ENCODE peak calls at places on chromosomes 6 and 20, in nine cellular contexts. D is left cardiac atrium; N is SW 1271; J is H7; A is astrocyte of the spinal cord; H is activated naive CD8-positive, alpha-beta T cell treated with anti-CD3 and anti-CD28 coated beads, Interleukin-2, amount 50 U/mL, for 24 hours; O is NCI-H1092; Y is skeletal muscle cell; U is NB4. M is an unnamed sample.

GRCh38 chr20:19775353-19776201 is 17.5 kb downstream of the RIN2 start:
- DNase-seq in D (no peak), N (no peak), J (no peak), A (no peak), H (no peak), O (no peak), Y (no peak), U (no peak), M (no peak)

GRCh38 chr20:58017237-58017969 is 211.1 kb downstream of the ANKRD60 start:
- DNase-seq in D (no peak), N (peak), J (no peak), A (peak), H (no peak), O (no peak), Y (no peak), U (peak), M (peak)

GRCh38 chr6:22008248-22008836 is 288.5 kb downstream of the PRL start:
- DNase-seq in D (no peak), N (no peak), J (no peak), A (no peak), H (no peak), O (no peak), Y (no peak), U (no peak), M (no peak)

GRCh38 chr6:1473598-1473997 is 84.2 kb downstream of the FOXF2 start:
- DNase-seq in D (no peak), N (no peak), J (no peak), A (no peak), H (no peak), O (no peak), Y (no peak), U (no peak), M (no peak)

GRCh38 chr20:34579936-34580587 is 21.5 kb downstream of the MAP1LC3A start:
- DNase-seq in D (no peak), N (no peak), J (no peak), A (peak), H (no peak), O (no peak), Y (no peak), U (peak), M (peak)

GRCh38 chr20:11143481-11143880 is 469.7 kb upstream of the JAG1 start:
- DNase-seq in D (no peak), N (no peak), J (no peak), A (no peak), H (no peak), O (no peak), Y (peak), U (no peak), M (no peak)

GRCh38 chr6:134416501-134417154 is 98.7 kb upstream of the SGK1 start:
- DNase-seq in D (no peak), N (peak), J (no peak), A (peak), H (no peak), O (no peak), Y (no peak), U (no peak), M (no peak)

GRCh38 chr6:5481024-5481423 is 219.7 kb downstream of the FARS2 start:
- DNase-seq in D (peak), N (no peak), J (no peak), A (no peak), H (no peak), O (peak), Y (no peak), U (no peak), M (no peak)

GRCh38 chr20:23609486-23610109 is 3.9 kb upstream of the CST9 start:
- DNase-seq in D (no peak), N (no peak), J (no peak), A (no peak), H (no peak), O (no peak), Y (no peak), U (no peak), M (no peak)

GRCh38 chr6:41836660-41837052 is 49.2 kb downstream of the TOMM6 start:
- DNase-seq in D (no peak), N (no peak), J (no peak), A (no peak), H (no peak), O (no peak), Y (peak), U (no peak), M (no peak)

GRCh38 chr6:157045831-157046454 is 268.8 kb downstream of the ARID1B start:
- DNase-seq in D (no peak), N (peak), J (peak), A (peak), H (no peak), O (no peak), Y (no peak), U (no peak), M (peak)

GRCh38 chr6:82801083-82801482 is 264.6 kb downstream of the UBE3D start:
- DNase-seq in D (no peak), N (no peak), J (no peak), A (no peak), H (no peak), O (no peak), Y (no peak), U (no peak), M (no peak)

GRCh38 chr6:134757911-134758361 is 192.0 kb downstream of the ALDH8A1 start:
- DNase-seq in D (no peak), N (no peak), J (no peak), A (no peak), H (no peak), O (no peak), Y (no peak), U (peak), M (no peak)

GRCh38 chr6:44593539-44593944 is 206.0 kb downstream of the CDC5L start:
- DNase-seq in D (peak), N (peak), J (peak), A (peak), H (peak), O (peak), Y (peak), U (peak), M (peak)

GRCh38 chr6:21200056-21200870 is 393.3 kb upstream of the SOX4 start:
- DNase-seq in D (no peak), N (no peak), J (peak), A (no peak), H (no peak), O (no peak), Y (no peak), U (no peak), M (no peak)

GRCh38 chr6:20119446-20119845 is 92.8 kb downstream of the MBOAT1 start:
- DNase-seq in D (no peak), N (no peak), J (no peak), A (no peak), H (no peak), O (no peak), Y (no peak), U (no peak), M (no peak)

GRCh38 chr6:104320896-104321295 is 538.8 kb downstream of the HACE1 start:
- DNase-seq in D (no peak), N (no peak), J (no peak), A (no peak), H (no peak), O (no peak), Y (no peak), U (no peak), M (no peak)

GRCh38 chr20:43409041-43409913 is 48.4 kb upstream of the SRSF6 start:
- DNase-seq in D (no peak), N (peak), J (peak), A (peak), H (no peak), O (no peak), Y (peak), U (peak), M (no peak)

GRCh38 chr20:1382670-1383069 is 10.2 kb downstream of the FKBP1A start:
- DNase-seq in D (no peak), N (no peak), J (no peak), A (no peak), H (no peak), O (no peak), Y (no peak), U (no peak), M (no peak)

GRCh38 chr6:56899311-56899710 is 55.6 kb upstream of the BEND6 start:
- DNase-seq in D (no peak), N (no peak), J (no peak), A (peak), H (no peak), O (no peak), Y (peak), U (no peak), M (peak)

GRCh38 chr20:51388227-51388626 is 154.3 kb downstream of the NFATC2 start:
- DNase-seq in D (no peak), N (no peak), J (no peak), A (peak), H (no peak), O (no peak), Y (no peak), U (no peak), M (no peak)

M was measured in SJSA1.